ENCODE peak calls at places on chromosomes 4 and X, in six cellular contexts. B is K562, T is A549, E is upper lobe of left lung, U is GM12878, P is HepG2. M is an unnamed sample.

GRCh38 chr4:168527560-168527959 is 30.7 kb downstream of the PALLD start:
- ATAC-seq in T (peak; percentile 64), B (no peak), P (no peak), U (no peak), E (no peak), M (no peak)

GRCh38 chr4:143381171-143382118 is 44.8 kb downstream of the GAB1 start:
- ATAC-seq in E (peak; percentile 63), P (no peak), T (no peak), B (peak; percentile 81), U (peak; percentile 67), M (peak; percentile 76)

GRCh38 chr4:186644737-186645261 is 78.9 kb downstream of the FAT1 start:
- ATAC-seq in T (peak; percentile 40), P (peak; percentile 61), B (no peak), U (no peak), E (no peak), M (no peak)

GRCh38 chr4:73815145-73815544 is 21.3 kb upstream of the CXCL6 start:
- ATAC-seq in B (no peak), E (no peak), P (no peak), T (no peak), U (peak; percentile 38), M (no peak)

GRCh38 chr4:74975848-74976824 is 43.2 kb downstream of the PARM1 start:
- ATAC-seq in E (no peak), B (no peak), P (no peak), U (peak; percentile 82), T (no peak), M (no peak)

GRCh38 chr4:130563185-130563890 is 1467.4 kb downstream of the C4orf33 start:
- ATAC-seq in P (peak; percentile 99), E (no peak), T (peak; percentile 98), U (peak; percentile 55), B (no peak), M (peak; percentile 60)

GRCh38 chr4:6665320-6665654 is 24.8 kb downstream of the MRFAP1 start:
- ATAC-seq in P (no peak), T (no peak), E (no peak), U (no peak), B (no peak), M (no peak)

GRCh38 chrX:49262603-49263002 is 1.9 kb downstream of the FOXP3 start:
- ATAC-seq in B (no peak), E (no peak), T (no peak), U (no peak), P (no peak), M (no peak)

GRCh38 chr4:141449927-141450326 is 186.5 kb upstream of the IL15 start:
- ATAC-seq in T (no peak), P (no peak), B (no peak), E (no peak), U (no peak), M (no peak)

GRCh38 chrX:38061335-38061734 is 55.0 kb downstream of the SYTL5 start:
- ATAC-seq in P (no peak), E (no peak), B (no peak), T (no peak), U (peak; percentile 65), M (no peak)

GRCh38 chrX:24777660-24778059 is 83.9 kb downstream of the POLA1 start:
- ATAC-seq in U (peak; percentile 98), E (no peak), P (no peak), B (no peak), T (no peak), M (no peak)
- H3K27ac ChIP-seq in U (no peak overlapping the region), E (no peak overlapping the region), P (no peak overlapping the region), B (no peak overlapping the region), T (no peak overlapping the region), M (no peak overlapping the region)

DNA sequence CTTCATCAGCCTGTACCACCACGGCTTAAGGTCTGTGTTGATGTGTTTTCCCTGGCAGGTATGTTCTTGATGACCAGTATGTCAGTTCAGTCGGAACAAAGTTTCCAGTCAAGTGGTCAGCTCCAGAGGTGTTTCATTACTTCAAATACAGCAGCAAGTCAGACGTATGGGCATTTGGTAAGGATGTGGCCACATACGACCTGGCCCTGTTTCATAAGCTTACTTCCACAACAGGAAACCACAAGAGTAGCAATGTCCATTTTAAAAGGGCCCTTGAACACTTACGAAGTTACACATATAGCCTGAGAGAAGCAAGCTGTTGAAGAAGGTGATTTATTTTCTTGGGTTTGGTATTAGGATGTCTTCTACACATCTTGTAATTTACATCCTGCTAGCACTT is 46.1 kb downstream of the BMX start:
- ATAC-seq in P (no peak), U (no peak), T (no peak), B (no peak), E (no peak), M (no peak)
- TF ChIP-seq EP300 in P (no peak), U (no peak), T (no peak), B (no peak), E (no peak), M (no peak)

DNA sequence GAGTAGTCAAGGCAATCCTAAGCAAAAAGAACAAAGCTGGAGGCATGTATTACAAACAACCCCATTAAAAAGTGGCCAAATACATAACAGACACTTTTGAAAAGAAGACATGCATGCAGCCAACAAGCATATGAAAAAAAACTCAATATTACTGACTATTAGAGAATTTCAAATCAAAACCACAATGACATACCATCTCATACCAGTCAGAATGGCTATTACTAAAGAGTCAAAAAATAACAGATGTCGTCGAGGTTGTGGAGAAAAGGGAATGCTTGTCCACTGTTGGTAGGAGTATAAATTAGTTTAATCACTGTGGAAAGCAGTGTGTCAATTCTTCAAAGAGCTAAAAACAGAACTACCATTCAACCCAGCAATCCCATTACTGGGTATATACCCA is 604.6 kb upstream of the GRIA3 start:
- ATAC-seq in P (no peak), U (no peak), E (no peak), T (no peak), B (no peak), M (no peak)
- H3K27ac ChIP-seq in P (no peak overlapping the region), U (no peak overlapping the region), E (no peak overlapping the region), T (no peak overlapping the region), B (no peak overlapping the region), M (no peak overlapping the region)

DNA sequence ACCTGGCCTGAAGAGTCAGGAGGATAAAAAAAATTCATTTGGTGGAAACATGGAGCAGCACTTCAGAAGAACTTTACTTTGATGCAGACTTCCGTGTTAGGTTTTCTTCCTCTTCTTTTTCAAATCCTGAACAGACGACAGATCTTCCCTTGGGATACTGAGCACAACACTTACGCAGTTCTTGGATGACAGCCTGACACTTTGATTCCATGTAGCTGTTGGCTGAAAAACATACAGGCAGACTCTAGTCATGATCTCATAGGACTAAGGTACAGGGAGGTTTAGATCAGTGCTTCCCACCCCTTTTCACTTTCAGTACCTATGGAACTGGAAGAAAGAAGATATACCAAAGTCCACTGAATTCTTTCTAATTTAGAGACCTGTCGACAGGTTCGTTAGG is 9.2 kb downstream of the CMC4 start:
- ATAC-seq in B (no peak), E (no peak), T (no peak), U (no peak), P (no peak), M (peak; percentile 30)
- TF ChIP-seq EP300 in B (no peak), E (no peak), T (no peak), U (no peak), P (no peak), M (no peak)

DNA sequence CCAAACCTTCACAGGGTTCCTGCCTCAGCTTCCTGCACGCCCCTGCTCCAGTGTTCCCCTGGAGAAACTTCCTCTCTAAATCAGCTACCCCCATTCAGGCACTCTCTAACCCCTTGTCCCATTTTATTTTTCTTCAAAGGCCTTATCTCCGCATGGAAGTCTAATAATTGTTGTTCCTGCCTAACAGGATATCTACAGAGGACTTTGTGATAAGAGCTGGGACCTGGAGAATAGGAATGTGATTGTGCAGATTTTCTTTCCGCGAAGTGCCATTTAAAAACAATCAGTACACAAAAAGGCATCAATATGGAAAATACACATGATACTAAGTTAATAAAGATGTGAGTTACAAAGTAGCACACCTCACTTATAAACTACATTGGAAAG is 32.6 kb downstream of the LDB2 start:
- ATAC-seq in U (no peak), T (no peak), B (no peak), E (no peak), P (no peak), M (no peak)
- H3K27ac ChIP-seq in U (no peak overlapping the region), T (no peak overlapping the region), B (no peak overlapping the region), E (no peak overlapping the region), P (no peak overlapping the region), M (no peak overlapping the region)

GRCh38 chr4:119025916-119026661 is 109.5 kb upstream of the MYOZ2 start:
- ATAC-seq in E (peak; percentile 80), B (no peak), T (peak; percentile 82), U (no peak), P (no peak), M (peak; percentile 82)
- TF ChIP-seq EP300 in E (peak; percentile 71), B (no peak), T (no peak), U (no peak), P (no peak), M (peak; percentile 90)

DNA sequence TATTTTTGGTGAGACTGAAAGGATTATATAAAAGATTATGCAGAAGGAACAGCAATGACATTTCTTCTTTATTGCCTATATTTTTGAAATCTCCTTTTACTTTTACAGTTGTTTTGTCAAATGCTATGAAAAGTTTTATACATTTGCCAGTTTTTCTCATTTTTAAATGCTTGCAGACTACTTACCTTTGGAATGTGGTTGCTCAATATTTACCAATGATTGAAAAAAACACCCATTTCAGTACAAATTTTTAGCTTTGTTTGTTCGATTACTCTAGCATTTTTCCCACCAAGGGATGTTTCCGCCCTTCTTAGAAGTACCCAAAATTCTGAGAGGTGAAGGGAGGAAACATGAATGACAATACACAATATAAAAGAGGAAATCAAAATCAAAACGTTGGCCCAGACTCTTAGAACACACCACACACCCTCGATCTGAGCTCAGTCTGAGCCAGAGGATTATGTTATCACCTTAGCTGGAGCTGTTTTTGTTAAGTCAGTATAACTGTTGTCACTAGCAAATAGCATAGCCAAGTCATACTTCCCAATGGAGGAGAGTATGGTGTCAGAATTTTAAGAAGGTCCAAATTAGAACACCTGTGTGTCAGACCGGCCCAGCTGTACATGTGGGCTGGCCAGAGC is 18.3 kb downstream of the DKK2 start:
- ATAC-seq in T (no peak), B (no peak), P (no peak), U (no peak), E (no peak), M (no peak)
- H3K27ac ChIP-seq in T (no peak overlapping the region), B (no peak overlapping the region), P (no peak overlapping the region), U (no peak overlapping the region), E (no peak overlapping the region), M (no peak overlapping the region)

DNA sequence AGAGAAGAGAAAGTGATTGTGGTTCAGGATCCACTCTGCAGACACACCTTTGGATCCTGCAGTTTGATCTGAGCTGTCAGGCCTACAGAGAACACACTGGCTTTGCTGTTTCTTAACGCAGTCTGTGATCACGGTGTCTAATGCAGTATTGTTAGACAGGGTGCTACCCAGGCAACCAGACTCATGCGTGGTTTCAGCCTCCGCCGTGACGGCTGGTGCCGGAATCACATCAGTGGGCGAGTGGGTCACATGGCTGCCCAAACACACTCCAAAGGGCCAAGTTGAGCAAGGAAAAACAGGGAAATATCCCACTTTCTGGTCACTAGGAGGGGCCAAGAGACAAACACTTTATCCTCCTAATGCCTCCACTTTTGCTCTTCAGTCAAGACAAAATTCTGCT is 27.5 kb downstream of the CCDC149 start:
- ATAC-seq in P (no peak), B (no peak), U (no peak), T (no peak), E (no peak), M (peak; percentile 44)
- TF ChIP-seq EP300 in P (no peak), B (no peak), U (no peak), T (no peak), E (no peak), M (no peak)